ENCODE peak calls at places on chromosome 1, in five cellular contexts. Y, F, P, B and L are unnamed samples.

GRCh38 chr1:185367218-185367617 is 50.2 kb upstream of the IVNS1ABP start:
- DNase-seq in Y (no peak), F (no peak), P (no peak), B (no peak), L (peak; percentile 12)

GRCh38 chr1:53392460-53392859 is 64.6 kb upstream of the LRP8 start:
- DNase-seq in Y (no peak), F (no peak), P (no peak), B (no peak), L (no peak)

GRCh38 chr1:177585492-177586220 is 384.2 kb downstream of the SEC16B start:
- DNase-seq in Y (no peak), F (no peak), P (no peak), B (no peak), L (no peak)

GRCh38 chr1:32666866-32667566 is 16.0 kb downstream of the RBBP4 start:
- DNase-seq in Y (no peak), F (no peak), P (no peak), B (no peak), L (no peak)

GRCh38 chr1:42730988-42731387 is 9.0 kb downstream of the CLDN19 start:
- DNase-seq in Y (peak; percentile 16), F (no peak), P (no peak), B (no peak), L (no peak)

GRCh38 chr1:20883766-20884165 is 96.7 kb upstream of the HP1BP3 start:
- DNase-seq in Y (no peak), F (no peak), P (no peak), B (no peak), L (no peak)

GRCh38 chr1:233543338-233544255 is 70.3 kb upstream of the KCNK1 start:
- DNase-seq in Y (no peak), F (no peak), P (no peak), B (peak; percentile 21), L (no peak)

GRCh38 chr1:40763742-40764532 is 19.6 kb upstream of the KCNQ4 start:
- DNase-seq in Y (no peak), F (no peak), P (no peak), B (no peak), L (no peak)

GRCh38 chr1:202848191-202848542 is 37.4 kb downstream of the PCAT6 start:
- DNase-seq in Y (no peak), F (no peak), P (no peak), B (no peak), L (no peak)

GRCh38 chr1:185971688-185972087 is 237.5 kb downstream of the HMCN1 start:
- DNase-seq in Y (no peak), F (no peak), P (no peak), B (no peak), L (no peak)

GRCh38 chr1:95431216-95431615 is 197.2 kb downstream of the RWDD3 start:
- DNase-seq in Y (no peak), F (no peak), P (no peak), B (no peak), L (no peak)

GRCh38 chr1:31010081-31010989 is 55.2 kb downstream of the PUM1 start:
- DNase-seq in Y (no peak), F (no peak), P (no peak), B (no peak), L (no peak)

GRCh38 chr1:905071-905749 is 18.5 kb upstream of the SAMD11 start:
- DNase-seq in Y (no peak), F (no peak), P (no peak), B (peak; percentile 61), L (no peak)

GRCh38 chr1:38872401-38873026 is 634 bp downstream of the MYCBP start:
- DNase-seq in Y (peak; percentile 18), F (no peak), P (peak; percentile 11), B (peak; percentile 23), L (peak; percentile 30)

GRCh38 chr1:18531503-18531845 is 50.7 kb downstream of the KLHDC7A start:
- DNase-seq in Y (no peak), F (no peak), P (no peak), B (no peak), L (no peak)

GRCh38 chr1:227893696-227894305 is 53.9 kb downstream of the WNT9A start:
- DNase-seq in Y (no peak), F (no peak), P (no peak), B (no peak), L (peak; percentile 0)

GRCh38 chr1:181387702-181388101 is 95.6 kb upstream of the CACNA1E start:
- DNase-seq in Y (no peak), F (no peak), P (no peak), B (no peak), L (no peak)